ENCODE peak calls at places on chromosome 6, in six cellular contexts. A is HCT116, C is hepatocyte, K is MM.1S, M is SK-N-SH, W is OCI-LY7. D is an unnamed sample.

GRCh38 chr6:168686831-168687730 is 246.1 kb downstream of the SMOC2 start:
- DNase-seq in W (no peak), A (no peak), K (no peak), M (no peak), C (peak; percentile 28), D (peak; percentile 31)

GRCh38 chr6:786946-787763 is 94.2 kb upstream of the EXOC2 start:
- DNase-seq in M (peak; percentile 57), W (peak; percentile 35), K (peak; percentile 20), A (peak; percentile 19), C (no peak), D (peak; percentile 20)

GRCh38 chr6:114290864-114291263 is 52.0 kb downstream of the HS3ST5 start:
- DNase-seq in K (no peak), M (no peak), C (no peak), W (no peak), A (no peak), D (no peak)

GRCh38 chr6:42251911-42252637 is 34.4 kb upstream of the MRPS10 start:
- DNase-seq in W (no peak), A (no peak), M (peak; percentile 86), K (no peak), C (peak; percentile 55), D (no peak)

GRCh38 chr6:148263961-148264360 is 78.7 kb upstream of the SASH1 start:
- DNase-seq in K (no peak), C (no peak), W (no peak), M (no peak), A (no peak), D (no peak)

GRCh38 chr6:30834643-30835042 is 49.7 kb upstream of the DDR1 start:
- DNase-seq in C (no peak), A (no peak), W (peak; percentile 45), K (no peak), M (no peak), D (no peak)

GRCh38 chr6:166174031-166174430 is 6.4 kb upstream of the TBXT start:
- DNase-seq in A (no peak), M (no peak), K (no peak), W (peak; percentile 29), C (no peak), D (no peak)

GRCh38 chr6:38272222-38272621 is 367.5 kb downstream of the BTBD9 start:
- DNase-seq in K (no peak), M (no peak), C (no peak), A (no peak), W (no peak), D (no peak)

GRCh38 chr6:67630146-67630545 is 1004.9 kb upstream of the ADGRB3 start:
- DNase-seq in M (no peak), C (peak; percentile 3), W (no peak), K (peak; percentile 19), A (no peak), D (no peak)

GRCh38 chr6:169779092-169779815 is 27.8 kb downstream of the ERMARD start:
- DNase-seq in M (no peak), C (no peak), K (no peak), A (no peak), W (no peak), D (no peak)

GRCh38 chr6:130426078-130426726 is 60.4 kb downstream of the TMEM200A start:
- DNase-seq in A (peak; percentile 10), W (no peak), C (peak; percentile 48), M (no peak), K (no peak), D (no peak)

GRCh38 chr6:145241039-145241438 is 494.3 kb downstream of the EPM2A start:
- DNase-seq in M (no peak), A (no peak), C (no peak), W (no peak), K (no peak), D (no peak)
- H2AFZ ChIP-seq in M (no peak overlapping the region), A (no peak overlapping the region), C (no peak overlapping the region), W (no peak overlapping the region), K (no peak overlapping the region), D (no peak overlapping the region)

GRCh38 chr6:140344149-140344913 is 969.9 kb upstream of the CITED2 start:
- DNase-seq in M (no peak), K (no peak), W (no peak), A (no peak), C (no peak), D (no peak)
- TF ChIP-seq EZH2phosphoT487 in M (no peak), K (no peak), W (no peak), A (no peak), C (no peak), D (no peak)

DNA sequence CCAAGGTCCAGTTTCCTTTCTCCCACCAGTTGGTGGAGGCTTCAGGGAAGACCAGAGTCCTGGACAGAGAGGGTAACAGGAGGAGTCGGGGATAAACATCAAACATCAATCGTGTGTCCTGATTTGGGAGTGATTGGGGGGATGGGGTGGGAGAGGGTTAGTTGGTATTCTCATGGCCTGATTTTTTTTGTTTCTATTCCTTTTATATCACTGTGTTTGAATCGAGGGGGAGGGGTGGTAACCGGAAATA is 365 bp upstream of the HSD17B8 start:
- DNase-seq in A (no peak), M (no peak), W (no peak), K (no peak), C (no peak), D (no peak)
- H3K4me1 ChIP-seq in A (peaks cover 39% of the 10 kb centered on the region), M (peaks cover 28% of the 10 kb centered on the region), W (peaks cover 57% of the 10 kb centered on the region), K (peaks cover 38% of the 10 kb centered on the region), C (peaks cover 37% of the 10 kb centered on the region), D (peaks cover 43% of the 10 kb centered on the region)

GRCh38 chr6:157244175-157244574 is 79.1 kb downstream of the TMEM242 start:
- DNase-seq in W (no peak), C (peak; percentile 53), K (no peak), M (no peak), A (no peak), D (no peak)

GRCh38 chr6:157245486-157245885 is 77.8 kb downstream of the TMEM242 start:
- DNase-seq in K (no peak), M (no peak), W (no peak), C (no peak), A (no peak), D (no peak)

GRCh38 chr6:157244780-157245179 is 78.5 kb downstream of the TMEM242 start:
- DNase-seq in A (no peak), W (no peak), C (no peak), K (no peak), M (no peak), D (no peak)

GRCh38 chr6:157246771-157247484 is 76.4 kb downstream of the TMEM242 start:
- DNase-seq in M (no peak), W (no peak), A (no peak), C (no peak), K (no peak), D (no peak)

DNA sequence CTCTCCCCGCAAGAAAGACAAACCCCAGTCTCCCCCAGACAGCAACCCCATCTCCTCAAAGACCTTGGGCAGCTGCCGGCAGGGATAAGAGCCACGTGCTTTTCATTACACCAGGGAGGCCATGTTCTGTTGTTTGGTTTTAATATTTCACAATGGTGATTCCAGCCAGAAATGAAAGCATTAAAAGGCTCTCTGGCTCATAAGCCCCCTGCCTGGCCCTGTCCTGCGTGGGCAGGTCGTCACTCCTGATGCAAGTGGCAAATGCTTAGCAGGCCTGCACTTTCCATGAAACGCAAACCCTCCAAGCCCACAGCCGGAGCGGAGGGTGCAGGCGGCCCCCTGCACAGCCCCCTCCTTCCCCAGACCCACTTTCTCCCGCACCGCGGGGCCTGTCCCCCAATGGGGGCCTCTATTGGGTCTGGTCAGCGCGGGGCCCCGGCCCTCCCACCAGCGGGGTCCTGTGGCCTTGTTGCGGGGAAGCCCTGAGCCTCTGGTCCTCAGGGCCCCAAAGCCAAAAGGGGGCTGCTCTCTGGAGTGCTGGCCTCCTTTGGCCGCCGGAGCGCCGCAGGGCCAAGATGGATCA is 77.2 kb downstream of the TMEM242 start:
- DNase-seq in K (no peak), A (no peak), W (no peak), M (no peak), C (no peak), D (no peak)
- H2AFZ ChIP-seq in K (no peak overlapping the region), A (no peak overlapping the region), W (no peak overlapping the region), M (no peak overlapping the region), C (no peak overlapping the region), D (no peak overlapping the region)

DNA sequence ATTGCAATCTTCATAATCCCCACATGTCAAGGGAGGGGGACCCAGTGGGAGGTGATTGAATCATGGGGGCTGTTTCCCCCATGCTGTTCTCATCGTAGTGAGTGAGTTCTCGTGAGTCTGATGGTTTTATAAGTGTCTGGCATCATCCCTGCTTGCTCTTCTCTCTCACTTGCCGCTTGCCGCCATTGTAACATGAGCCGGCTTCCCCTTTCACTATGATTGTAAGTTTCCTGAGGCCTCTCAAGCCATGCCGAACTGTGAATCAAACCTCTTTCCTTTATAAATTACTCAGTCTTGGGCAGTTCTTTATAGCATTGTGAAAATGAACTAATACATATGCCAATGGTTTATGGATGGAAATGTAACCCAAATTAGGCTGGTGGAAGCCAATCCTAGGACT is 109.4 kb upstream of the AKAP12 start:
- DNase-seq in K (no peak), A (no peak), W (no peak), C (no peak), M (no peak), D (no peak)
- TF ChIP-seq EZH2phosphoT487 in K (no peak), A (no peak), W (no peak), C (no peak), M (no peak), D (no peak)

GRCh38 chr6:15904651-15905376 is 224.1 kb upstream of the MYLIP start:
- DNase-seq in M (no peak), C (no peak), K (no peak), A (no peak), W (no peak), D (no peak)
- H3K4me1 ChIP-seq in M (no peaks in the 10 kb centered on the region), C (peaks cover 19% of the 10 kb centered on the region), K (peaks cover 28% of the 10 kb centered on the region), A (no peaks in the 10 kb centered on the region), W (peaks cover 71% of the 10 kb centered on the region), D (no peaks in the 10 kb centered on the region)